ENCODE peak calls at places on chromosome 1, in four cellular contexts. E, S, Y and P are unnamed samples.

GRCh38 chr1:59730759-59731478 is 83.8 kb upstream of the HOOK1 start:
- DNase-seq in S (peak), E (no peak), Y (peak), P (no peak)

GRCh38 chr1:30111431-30111830 is 612.0 kb downstream of the MATN1 start:
- DNase-seq in S (peak), E (no peak), Y (peak), P (peak)

GRCh38 chr1:53114090-53114489 is 28.3 kb downstream of the SLC1A7 start:
- DNase-seq in S (no peak), E (no peak), Y (no peak), P (no peak)

GRCh38 chr1:247681288-247681897 is 1.9 kb upstream of the OR13G1 start:
- DNase-seq in E (no peak), Y (peak), S (peak), P (peak)

GRCh38 chr1:24932284-24932683 is 2.2 kb upstream of the RUNX3 start:
- DNase-seq in E (no peak), S (no peak), Y (peak), P (peak)

GRCh38 chr1:73065585-73065984 is 783.2 kb upstream of the NEGR1 start:
- DNase-seq in S (no peak), Y (no peak), E (no peak), P (no peak)

GRCh38 chr1:7473223-7474142 is 297.6 kb upstream of the VAMP3 start:
- DNase-seq in Y (no peak), E (no peak), S (no peak), P (no peak)

GRCh38 chr1:58950897-58951296 is 167.1 kb upstream of the JUN start:
- DNase-seq in E (no peak), S (no peak), Y (no peak), P (no peak)

GRCh38 chr1:76961181-76961580 is 93.9 kb downstream of the ST6GALNAC5 start:
- DNase-seq in S (no peak), E (no peak), Y (no peak), P (no peak)

GRCh38 chr1:183810172-183810571 is 5.3 kb downstream of the RGL1 start:
- DNase-seq in S (no peak), E (peak), Y (no peak), P (no peak)

GRCh38 chr1:2451744-2452582 is 24.1 kb upstream of the PLCH2 start:
- DNase-seq in Y (no peak), S (peak), E (no peak), P (no peak)

GRCh38 chr1:205929812-205930577 is 13.3 kb downstream of the SLC26A9 start:
- DNase-seq in S (no peak), E (no peak), Y (peak), P (no peak)

DNA sequence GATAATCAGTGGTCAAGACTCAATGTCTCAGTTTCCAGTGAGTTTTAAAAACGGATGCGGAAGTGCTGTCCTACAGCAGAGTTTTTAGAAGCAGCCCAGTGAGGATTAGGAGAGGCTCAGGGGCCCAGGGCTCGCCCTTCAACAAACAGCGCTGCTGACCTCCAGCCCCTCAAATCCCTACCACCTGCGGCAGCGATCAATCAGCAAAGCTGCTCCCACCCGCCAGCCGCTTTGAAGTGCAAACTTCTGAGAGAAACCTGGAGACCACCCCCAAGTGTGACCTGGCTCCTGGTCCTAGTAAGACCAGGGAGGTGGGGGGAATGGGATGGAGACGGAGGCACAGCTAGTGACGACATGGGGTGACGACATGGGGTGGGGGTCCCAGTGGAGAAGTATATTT is 14.4 kb downstream of the ZBTB17 start:
- DNase-seq in E (no peak), S (no peak), Y (no peak), P (no peak)
- TF ChIP-seq HDAC2 in E (no peak), S (no peak), Y (no peak), P (no peak)

DNA sequence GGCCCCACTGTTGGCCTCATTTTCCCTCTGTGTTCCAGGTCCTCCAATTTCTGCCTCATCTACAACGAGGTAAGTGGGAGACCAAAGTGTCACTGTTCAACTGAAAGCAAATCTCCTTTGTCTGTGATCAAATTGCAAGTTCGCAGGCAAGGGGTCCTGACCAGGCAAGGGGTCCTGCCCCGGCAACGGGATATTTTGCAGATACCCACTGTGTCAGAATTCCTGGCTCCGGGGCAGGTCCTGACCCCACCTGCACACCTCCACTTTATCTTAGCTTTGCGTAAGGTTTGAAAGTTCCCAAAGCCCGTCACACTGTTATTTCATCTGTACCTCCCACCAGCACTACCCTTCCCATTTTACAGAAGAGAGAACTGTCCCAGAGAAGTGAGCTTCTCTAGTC is 32.1 kb upstream of the CSF1 start:
- DNase-seq in Y (no peak), S (no peak), E (no peak), P (no peak)
- TF ChIP-seq TAF1 in Y (no peak), S (no peak), E (no peak), P (no peak)

GRCh38 chr1:223556414-223557124 is 108.9 kb downstream of the CAPN8 start:
- DNase-seq in E (peak), S (peak), Y (peak), P (peak)
- TF ChIP-seq HDAC2 in E (no peak), S (no peak), Y (no peak), P (no peak)

GRCh38 chr1:19643602-19644419 is at the start of gene NBL1:
- DNase-seq in E (no peak), Y (peak), S (no peak), P (no peak)
- TF ChIP-seq TAF1 in E (no peak), Y (no peak), S (no peak), P (no peak)

GRCh38 chr1:221171768-221172167 is 292.5 kb downstream of the HLX start:
- DNase-seq in E (no peak), Y (no peak), S (no peak), P (no peak)

GRCh38 chr1:221169447-221169889 is 290.2 kb downstream of the HLX start:
- DNase-seq in E (no peak), Y (no peak), S (no peak), P (peak)

GRCh38 chr1:221172836-221173235 is 293.6 kb downstream of the HLX start:
- DNase-seq in S (no peak), E (no peak), Y (no peak), P (no peak)

DNA sequence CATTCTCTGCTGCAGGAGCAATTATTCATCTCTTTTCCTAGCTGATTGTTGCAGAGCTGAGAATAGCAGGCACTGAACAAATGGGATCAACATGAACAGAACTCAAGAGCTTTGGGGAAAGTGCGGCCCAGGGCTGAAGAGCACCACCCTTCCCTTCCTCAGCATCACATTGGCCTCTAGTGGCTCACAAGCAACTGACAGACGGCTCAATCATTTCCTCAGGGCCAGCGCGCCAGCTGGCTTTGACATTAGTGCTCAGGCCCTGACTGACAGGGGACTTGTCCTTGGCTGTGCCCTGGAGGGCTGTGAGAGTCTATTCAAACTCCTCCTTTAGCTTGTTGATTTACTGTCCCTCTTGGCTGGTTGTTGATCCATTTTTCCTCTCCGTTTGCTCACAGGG is 295.4 kb downstream of the HLX start:
- DNase-seq in E (no peak), S (no peak), Y (no peak), P (peak)
- TF ChIP-seq HDAC2 in E (no peak), S (no peak), Y (no peak), P (no peak)

GRCh38 chr1:187626056-187626455 is 797.3 kb downstream of the PLA2G4A start:
- DNase-seq in Y (no peak), E (no peak), S (no peak), P (no peak)
- TF ChIP-seq TAF1 in Y (no peak), E (no peak), S (no peak), P (no peak)

GRCh38 chr1:86200901-86201300 is 44.3 kb upstream of the COL24A1 start:
- DNase-seq in E (no peak), Y (no peak), S (no peak), P (no peak)

GRCh38 chr1:86195281-86195680 is 38.7 kb upstream of the COL24A1 start:
- DNase-seq in S (no peak), E (no peak), Y (no peak), P (no peak)

GRCh38 chr1:86201321-86201720 is 44.7 kb upstream of the COL24A1 start:
- DNase-seq in S (no peak), E (no peak), Y (no peak), P (no peak)

GRCh38 chr1:86194491-86195034 is 38.0 kb upstream of the COL24A1 start:
- DNase-seq in E (no peak), S (no peak), Y (no peak), P (no peak)

DNA sequence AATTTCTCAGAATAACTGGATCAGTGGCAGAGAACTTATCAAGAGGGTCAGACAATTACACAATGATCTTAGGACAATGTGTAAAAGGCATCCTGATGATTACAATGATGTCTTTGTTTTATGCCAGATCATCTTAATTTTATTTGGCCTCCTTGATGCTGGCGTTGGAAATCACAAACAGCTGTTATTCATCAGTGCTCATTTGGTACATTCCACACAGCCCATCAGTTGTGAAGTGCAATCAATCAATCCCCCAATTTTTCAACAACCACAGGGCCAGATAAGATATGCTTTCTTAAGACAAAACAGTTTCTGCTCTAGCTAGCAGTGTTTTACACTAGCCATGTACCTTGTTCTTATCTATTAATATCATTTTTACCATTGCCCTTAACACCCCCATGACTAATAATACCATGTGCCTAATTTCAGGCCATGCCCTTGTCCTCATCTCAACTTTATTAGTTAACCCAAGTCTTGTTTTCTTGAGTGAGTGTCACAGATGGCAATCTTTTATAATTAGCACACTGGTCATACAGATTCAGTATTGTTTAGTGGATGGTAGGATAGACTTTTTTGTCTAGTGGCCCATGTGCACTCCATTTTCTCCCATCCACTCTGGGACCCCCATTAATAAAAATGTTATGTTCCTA is 40.8 kb upstream of the COL24A1 start:
- DNase-seq in S (no peak), E (no peak), Y (no peak), P (no peak)
- TF ChIP-seq HDAC2 in S (no peak), E (no peak), Y (no peak), P (no peak)

GRCh38 chr1:10612446-10613160 is 137.9 kb downstream of the PEX14 start:
- DNase-seq in Y (no peak), S (no peak), E (no peak), P (no peak)

GRCh38 chr1:10613340-10613739 is 138.6 kb downstream of the PEX14 start:
- DNase-seq in E (no peak), Y (no peak), S (no peak), P (no peak)

GRCh38 chr1:10615336-10615735 is 140.6 kb downstream of the PEX14 start:
- DNase-seq in E (no peak), S (no peak), Y (no peak), P (no peak)

GRCh38 chr1:10614377-10615225 is 139.9 kb downstream of the PEX14 start:
- DNase-seq in S (no peak), Y (no peak), E (no peak), P (no peak)

DNA sequence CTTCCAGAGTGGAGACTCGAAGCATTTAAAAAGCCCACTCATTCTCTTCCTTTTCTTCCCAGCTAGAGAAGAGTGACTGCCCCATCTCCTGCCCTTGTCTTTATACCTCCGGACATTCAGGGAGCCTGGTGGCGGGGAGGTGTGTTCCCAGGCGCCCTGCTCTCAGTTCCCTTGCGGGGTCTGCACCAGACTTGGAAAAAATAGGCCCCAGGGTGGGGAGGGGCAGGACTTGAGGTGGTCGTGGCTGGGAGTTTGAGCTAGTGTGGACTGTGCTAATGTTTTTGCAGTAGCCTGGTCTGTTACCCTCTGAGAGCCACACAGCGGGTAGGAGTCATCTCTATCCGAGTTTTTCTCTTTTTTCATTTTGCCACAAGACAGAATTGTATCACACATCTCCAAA is 139.1 kb downstream of the PEX14 start:
- DNase-seq in S (no peak), E (no peak), Y (no peak), P (no peak)
- TF ChIP-seq TAF1 in S (no peak), E (no peak), Y (no peak), P (no peak)

GRCh38 chr1:214280386-214281029 is 451 bp upstream of the SMYD2 start:
- DNase-seq in S (peak), Y (peak), E (no peak), P (no peak)
- TF ChIP-seq HDAC2 in S (no peak), Y (peak), E (no peak), P (no peak)

DNA sequence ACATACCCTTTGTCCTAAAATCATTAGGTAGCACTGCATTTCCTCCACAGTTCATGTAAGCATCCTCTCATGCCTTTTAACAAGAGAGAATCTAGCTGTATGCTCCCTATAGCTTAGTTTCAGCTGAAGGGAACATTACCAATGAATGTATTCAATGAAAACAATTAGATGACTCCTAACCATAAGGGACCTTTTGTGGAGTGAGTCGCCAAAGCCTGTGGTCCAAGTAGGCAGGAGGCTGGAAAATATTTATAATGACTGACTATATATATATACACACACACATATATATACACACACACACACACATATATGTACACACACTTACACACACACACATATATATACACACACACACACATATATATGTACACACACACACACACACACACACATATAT is 3.2 kb downstream of the HENMT1 start:
- DNase-seq in S (no peak), Y (no peak), E (no peak), P (no peak)
- TF ChIP-seq TAF1 in S (no peak), Y (no peak), E (no peak), P (no peak)